ENCODE peak calls at places on chromosomes 7 and 10, in nine cellular contexts. E is transverse colon, K is pancreas, B is AG04450, A is neural progenitor cell, W is ovary, Q is tibial artery, D is body of pancreas, M is Caco-2. F is an unnamed sample.

GRCh38 chr7:30925913-30926312 is 14.3 kb downstream of the AQP1 start:
- DNase-seq in Q (peak; percentile 48), A (no peak), D (peak; percentile 7), K (peak; percentile 9), B (no peak), E (no peak), W (peak; percentile 8), M (no peak), F (no peak)

GRCh38 chr7:55490099-55490498 is 82.2 kb downstream of the VOPP1 start:
- DNase-seq in Q (peak; percentile 47), E (no peak), M (no peak), B (no peak), K (no peak), A (no peak), W (no peak), D (no peak), F (no peak)

GRCh38 chr10:32298066-32298812 is 48.7 kb downstream of the EPC1 start:
- DNase-seq in E (no peak), M (no peak), A (no peak), Q (no peak), B (peak; percentile 23), W (no peak), D (no peak), K (no peak), F (no peak)

GRCh38 chr10:124842721-124843120 is 41.1 kb downstream of the ABRAXAS2 start:
- DNase-seq in K (no peak), Q (no peak), A (no peak), B (no peak), M (no peak), E (no peak), D (no peak), W (no peak), F (no peak)

GRCh38 chr7:45968312-45968711 is 47.2 kb upstream of the IGFBP3 start:
- DNase-seq in M (no peak), A (no peak), B (no peak), D (no peak), E (no peak), Q (no peak), K (no peak), W (no peak), F (no peak)

GRCh38 chr10:77643795-77644468 is 6.3 kb upstream of the KCNMA1 start:
- DNase-seq in M (no peak), B (peak; percentile 32), E (peak; percentile 44), Q (no peak), A (peak; percentile 78), D (peak; percentile 28), K (no peak), W (peak; percentile 24), F (no peak)

GRCh38 chr7:158616050-158616449 is 28.4 kb upstream of the PTPRN2 start:
- DNase-seq in W (no peak), D (no peak), M (no peak), B (no peak), K (no peak), A (no peak), E (no peak), Q (no peak), F (no peak)

GRCh38 chr7:73742753-73743641 is 4.4 kb upstream of the ABHD11 start:
- DNase-seq in W (peak; percentile 48), A (peak; percentile 96), K (peak; percentile 95), D (peak; percentile 100), M (peak; percentile 100), E (peak; percentile 97), B (no peak), Q (peak; percentile 70), F (peak; percentile 34)

GRCh38 chr7:128917061-128917460 is 6.6 kb upstream of the KCP start:
- DNase-seq in E (no peak), Q (peak; percentile 42), D (no peak), K (no peak), M (peak; percentile 34), W (no peak), B (no peak), A (no peak), F (no peak)

GRCh38 chr10:131731780-131732630 is 168.8 kb upstream of the PPP2R2D start:
- DNase-seq in W (no peak), D (no peak), M (no peak), K (no peak), E (no peak), A (no peak), B (no peak), Q (peak; percentile 48), F (no peak)

GRCh38 chr7:81768951-81769778 is 682 bp downstream of the HGF start:
- DNase-seq in W (no peak), D (no peak), E (no peak), M (no peak), A (no peak), K (no peak), Q (no peak), B (no peak), F (no peak)

GRCh38 chr7:141785711-141786552 is 4.1 kb upstream of the TAS2R5 start:
- DNase-seq in B (peak; percentile 16), Q (no peak), W (no peak), K (no peak), A (peak; percentile 62), D (peak; percentile 39), M (peak; percentile 37), E (no peak), F (peak; percentile 15)

GRCh38 chr7:1961776-1962276 is 270.9 kb downstream of the MAD1L1 start:
- DNase-seq in Q (no peak), B (peak; percentile 59), M (no peak), D (no peak), W (no peak), A (no peak), K (no peak), E (no peak), F (no peak)

GRCh38 chr10:61830072-61830845 is 71.2 kb upstream of the ARID5B start:
- DNase-seq in D (no peak), M (no peak), W (no peak), A (no peak), Q (no peak), B (no peak), E (no peak), K (no peak), F (no peak)

GRCh38 chr10:34473174-34474059 is 341.7 kb downstream of the PARD3 start:
- DNase-seq in M (no peak), K (no peak), B (no peak), W (no peak), E (no peak), Q (no peak), D (no peak), A (no peak), F (no peak)

DNA sequence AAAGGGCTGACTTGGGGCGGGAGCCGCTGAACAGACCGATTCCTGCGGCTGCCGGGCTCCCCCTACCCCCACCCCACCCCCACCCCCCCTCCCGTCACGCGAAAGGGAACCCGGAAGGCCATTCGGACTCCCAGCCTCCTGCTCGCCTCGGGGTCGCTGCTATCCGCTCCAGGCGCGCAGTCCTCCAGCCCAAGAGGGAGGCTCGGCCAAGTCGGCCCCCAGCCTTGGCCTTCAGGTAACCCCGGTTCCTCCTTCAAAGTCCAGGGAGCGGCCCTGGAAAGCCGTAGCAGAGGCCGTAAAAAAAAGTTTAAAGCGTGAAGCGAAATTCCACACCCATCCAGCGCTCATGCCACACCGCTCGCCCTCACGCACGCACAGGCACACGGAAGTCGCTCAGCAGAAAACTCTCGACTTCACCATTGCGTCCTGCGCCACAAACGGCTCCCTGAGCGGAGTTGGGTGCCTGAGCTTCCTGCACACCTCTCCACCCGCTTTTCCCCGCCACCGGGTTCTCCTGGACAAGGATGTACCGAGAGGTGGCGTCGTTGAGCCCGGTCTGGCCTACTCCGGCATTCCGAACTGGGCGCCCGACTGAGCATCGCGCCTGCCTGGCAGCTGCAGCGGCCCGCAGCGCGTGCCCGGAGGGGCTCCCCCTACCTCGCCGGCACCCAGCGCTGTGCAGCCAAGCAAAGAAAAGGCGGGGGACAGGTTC is 1.4 kb downstream of the SORCS3 start:
- DNase-seq in D (peak; percentile 51), Q (no peak), E (no peak), M (no peak), A (peak; percentile 93), B (no peak), K (peak; percentile 39), W (peak; percentile 31), F (no peak)
- TF ChIP-seq CTCF in D (no peak), Q (no peak), E (no peak), M (no peak), A (peak; percentile 78), B (no peak), K (no peak), W (no peak), F (peak; percentile 22)

DNA sequence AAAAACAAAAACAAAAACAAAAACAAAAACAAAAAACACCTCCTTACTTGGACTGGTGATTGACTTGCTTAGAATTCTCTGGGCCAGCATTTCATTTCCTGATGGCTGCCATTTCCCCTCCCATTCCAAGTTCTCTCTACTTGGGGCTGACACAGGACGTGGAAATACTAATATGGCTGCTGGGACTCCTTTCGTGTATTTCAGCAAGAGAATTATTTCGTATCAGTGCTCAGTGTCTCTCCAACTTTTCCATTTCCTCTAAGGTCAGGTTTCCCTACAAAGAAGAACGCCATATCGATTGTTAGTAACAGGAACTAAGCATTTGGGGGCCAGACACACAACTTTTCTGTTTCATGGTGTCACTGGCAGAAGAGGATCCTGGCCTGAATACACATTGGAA is 22.5 kb upstream of the VAX1 start:
- DNase-seq in Q (no peak), W (no peak), D (no peak), M (no peak), K (no peak), B (no peak), E (no peak), A (no peak), F (no peak)
- H3K27me3 ChIP-seq in Q (peaks cover 98% of the 10 kb centered on the region), W (peaks cover 8% of the 10 kb centered on the region), D (peaks cover 54% of the 10 kb centered on the region), M (peaks cover 6% of the 10 kb centered on the region), K (peaks cover 65% of the 10 kb centered on the region), B (peaks cover 62% of the 10 kb centered on the region), E (peaks cover 100% of the 10 kb centered on the region), A (peaks cover 100% of the 10 kb centered on the region), F (no peaks in the 10 kb centered on the region)

GRCh38 chr7:47483604-47484273 is 98.2 kb downstream of the TNS3 start:
- DNase-seq in Q (no peak), M (no peak), K (no peak), B (no peak), W (no peak), D (no peak), A (no peak), E (no peak), F (no peak)
- TF ChIP-seq CTCF in Q (peak; percentile 7), M (peak; percentile 26), K (no peak), B (peak; percentile 24), W (no peak), D (no peak), A (peak; percentile 25), E (no peak), F (peak; percentile 8)

GRCh38 chr7:101169838-101170531 is 4.6 kb upstream of the VGF start:
- DNase-seq in E (peak; percentile 79), Q (peak; percentile 79), M (peak; percentile 67), D (peak; percentile 77), W (peak; percentile 71), B (no peak), A (peak; percentile 81), K (peak; percentile 75), F (peak; percentile 75)

GRCh38 chr7:101166909-101167644 is 1.7 kb upstream of the VGF start:
- DNase-seq in A (peak; percentile 79), M (no peak), D (no peak), Q (no peak), E (no peak), W (no peak), K (no peak), B (no peak), F (no peak)

GRCh38 chr7:101167645-101168411 is 2.5 kb upstream of the VGF start:
- DNase-seq in E (no peak), B (no peak), Q (no peak), D (no peak), K (no peak), A (no peak), M (no peak), W (no peak), F (no peak)

GRCh38 chr7:101169110-101169837 is 3.9 kb upstream of the VGF start:
- DNase-seq in A (no peak), M (no peak), B (no peak), K (no peak), Q (no peak), W (no peak), D (no peak), E (no peak), F (no peak)

GRCh38 chr7:101168412-101169049 is 3.2 kb upstream of the VGF start:
- DNase-seq in E (no peak), A (no peak), K (no peak), W (no peak), Q (no peak), M (no peak), B (no peak), D (no peak), F (no peak)
- H3K27me3 ChIP-seq in E (peaks cover 98% of the 10 kb centered on the region), A (peaks cover 100% of the 10 kb centered on the region), K (peaks cover 52% of the 10 kb centered on the region), W (peaks cover 7% of the 10 kb centered on the region), Q (peaks cover 99% of the 10 kb centered on the region), M (peaks cover 10% of the 10 kb centered on the region), B (peaks cover 35% of the 10 kb centered on the region), D (peaks cover 66% of the 10 kb centered on the region), F (peaks cover 1% of the 10 kb centered on the region)

F was measured in GM06990.